ENCODE peak calls at places on chromosomes 13 and 19, in nine cellular contexts. One of them, this sample, is unnamed.

GRCh38 chr19:8304841-8305621 is 3.1 kb downstream of the CD320 start:
- DNase-seq in mesendoderm: peak
- DNase-seq in ascending aorta: no peak
- DNase-seq in H9: peak
- DNase-seq in heart right ventricle: peak
- DNase-seq in coronary artery: no peak
- DNase-seq in CD8-positive, alpha-beta T cell: peak
- DNase-seq in fibroblast of lung: no peak
- DNase-seq in psoas muscle: no peak
- DNase-seq in this sample: peak

GRCh38 chr13:99985243-99985874 is 3.8 kb downstream of the ZIC2 start:
- DNase-seq in mesendoderm: peak
- DNase-seq in ascending aorta: no peak
- DNase-seq in H9: peak
- DNase-seq in heart right ventricle: no peak
- DNase-seq in coronary artery: no peak
- DNase-seq in CD8-positive, alpha-beta T cell: no peak
- DNase-seq in fibroblast of lung: no peak
- DNase-seq in psoas muscle: no peak
- DNase-seq in this sample: peak

GRCh38 chr19:35130761-35131720 is 3.8 kb downstream of the LGI4 start:
- DNase-seq in mesendoderm: no peak
- DNase-seq in ascending aorta: no peak
- DNase-seq in H9: no peak
- DNase-seq in heart right ventricle: no peak
- DNase-seq in coronary artery: no peak
- DNase-seq in CD8-positive, alpha-beta T cell: no peak
- DNase-seq in fibroblast of lung: no peak
- DNase-seq in psoas muscle: no peak
- DNase-seq in this sample: no peak

GRCh38 chr19:45645068-45645630 is 6.0 kb upstream of the EML2 start:
- DNase-seq in mesendoderm: no peak
- DNase-seq in ascending aorta: no peak
- DNase-seq in H9: no peak
- DNase-seq in heart right ventricle: no peak
- DNase-seq in coronary artery: no peak
- DNase-seq in CD8-positive, alpha-beta T cell: no peak
- DNase-seq in fibroblast of lung: no peak
- DNase-seq in psoas muscle: no peak
- DNase-seq in this sample: no peak

GRCh38 chr19:38898788-38899446 is 501 bp downstream of the SIRT2 start:
- DNase-seq in mesendoderm: peak
- DNase-seq in ascending aorta: no peak
- DNase-seq in H9: no peak
- DNase-seq in heart right ventricle: no peak
- DNase-seq in coronary artery: no peak
- DNase-seq in CD8-positive, alpha-beta T cell: no peak
- DNase-seq in fibroblast of lung: peak
- DNase-seq in psoas muscle: no peak
- DNase-seq in this sample: no peak

GRCh38 chr13:85347251-85347650 is 452.0 kb downstream of the SLITRK6 start:
- DNase-seq in mesendoderm: no peak
- DNase-seq in ascending aorta: no peak
- DNase-seq in H9: no peak
- DNase-seq in heart right ventricle: no peak
- DNase-seq in coronary artery: no peak
- DNase-seq in CD8-positive, alpha-beta T cell: no peak
- DNase-seq in fibroblast of lung: peak
- DNase-seq in psoas muscle: no peak
- DNase-seq in this sample: no peak

GRCh38 chr13:26400545-26400944 is 146.6 kb downstream of the CDK8 start:
- DNase-seq in mesendoderm: no peak
- DNase-seq in ascending aorta: no peak
- DNase-seq in H9: no peak
- DNase-seq in heart right ventricle: no peak
- DNase-seq in coronary artery: no peak
- DNase-seq in CD8-positive, alpha-beta T cell: no peak
- DNase-seq in fibroblast of lung: no peak
- DNase-seq in psoas muscle: no peak
- DNase-seq in this sample: no peak

GRCh38 chr13:76884167-76884566 is 2.0 kb downstream of the KCTD12 start:
- DNase-seq in mesendoderm: peak
- DNase-seq in ascending aorta: no peak
- DNase-seq in H9: peak
- DNase-seq in heart right ventricle: peak
- DNase-seq in coronary artery: no peak
- DNase-seq in CD8-positive, alpha-beta T cell: no peak
- DNase-seq in fibroblast of lung: peak
- DNase-seq in psoas muscle: peak
- DNase-seq in this sample: peak

GRCh38 chr19:13172335-13173128 is 22.3 kb downstream of the IER2 start:
- DNase-seq in mesendoderm: no peak
- DNase-seq in ascending aorta: peak
- DNase-seq in H9: no peak
- DNase-seq in heart right ventricle: peak
- DNase-seq in coronary artery: peak
- DNase-seq in CD8-positive, alpha-beta T cell: peak
- DNase-seq in fibroblast of lung: peak
- DNase-seq in psoas muscle: peak
- DNase-seq in this sample: no peak
- H3K27ac ChIP-seq in mesendoderm: no peak
- H3K27ac ChIP-seq in ascending aorta: peak
- H3K27ac ChIP-seq in H9: no peak
- H3K27ac ChIP-seq in heart right ventricle: no peak
- H3K27ac ChIP-seq in coronary artery: peak
- H3K27ac ChIP-seq in CD8-positive, alpha-beta T cell: peak
- H3K27ac ChIP-seq in fibroblast of lung: peak
- H3K27ac ChIP-seq in psoas muscle: peak
- H3K27ac ChIP-seq in this sample: no peak

GRCh38 chr13:46604226-46604968 is 51.4 kb downstream of the LRCH1 start:
- DNase-seq in mesendoderm: peak
- DNase-seq in ascending aorta: no peak
- DNase-seq in H9: no peak
- DNase-seq in heart right ventricle: no peak
- DNase-seq in coronary artery: no peak
- DNase-seq in CD8-positive, alpha-beta T cell: no peak
- DNase-seq in fibroblast of lung: no peak
- DNase-seq in psoas muscle: no peak
- DNase-seq in this sample: no peak

GRCh38 chr13:46607768-46608553 is 55.0 kb downstream of the LRCH1 start:
- DNase-seq in mesendoderm: no peak
- DNase-seq in ascending aorta: no peak
- DNase-seq in H9: no peak
- DNase-seq in heart right ventricle: no peak
- DNase-seq in coronary artery: no peak
- DNase-seq in CD8-positive, alpha-beta T cell: no peak
- DNase-seq in fibroblast of lung: no peak
- DNase-seq in psoas muscle: no peak
- DNase-seq in this sample: no peak

GRCh38 chr13:46606915-46607413 is 54.0 kb downstream of the LRCH1 start:
- DNase-seq in mesendoderm: peak
- DNase-seq in ascending aorta: no peak
- DNase-seq in H9: no peak
- DNase-seq in heart right ventricle: no peak
- DNase-seq in coronary artery: no peak
- DNase-seq in CD8-positive, alpha-beta T cell: no peak
- DNase-seq in fibroblast of lung: no peak
- DNase-seq in psoas muscle: no peak
- DNase-seq in this sample: no peak

GRCh38 chr13:46605089-46605488 is 52.1 kb downstream of the LRCH1 start:
- DNase-seq in mesendoderm: no peak
- DNase-seq in ascending aorta: no peak
- DNase-seq in H9: no peak
- DNase-seq in heart right ventricle: no peak
- DNase-seq in coronary artery: no peak
- DNase-seq in CD8-positive, alpha-beta T cell: no peak
- DNase-seq in fibroblast of lung: no peak
- DNase-seq in psoas muscle: no peak
- DNase-seq in this sample: no peak

DNA sequence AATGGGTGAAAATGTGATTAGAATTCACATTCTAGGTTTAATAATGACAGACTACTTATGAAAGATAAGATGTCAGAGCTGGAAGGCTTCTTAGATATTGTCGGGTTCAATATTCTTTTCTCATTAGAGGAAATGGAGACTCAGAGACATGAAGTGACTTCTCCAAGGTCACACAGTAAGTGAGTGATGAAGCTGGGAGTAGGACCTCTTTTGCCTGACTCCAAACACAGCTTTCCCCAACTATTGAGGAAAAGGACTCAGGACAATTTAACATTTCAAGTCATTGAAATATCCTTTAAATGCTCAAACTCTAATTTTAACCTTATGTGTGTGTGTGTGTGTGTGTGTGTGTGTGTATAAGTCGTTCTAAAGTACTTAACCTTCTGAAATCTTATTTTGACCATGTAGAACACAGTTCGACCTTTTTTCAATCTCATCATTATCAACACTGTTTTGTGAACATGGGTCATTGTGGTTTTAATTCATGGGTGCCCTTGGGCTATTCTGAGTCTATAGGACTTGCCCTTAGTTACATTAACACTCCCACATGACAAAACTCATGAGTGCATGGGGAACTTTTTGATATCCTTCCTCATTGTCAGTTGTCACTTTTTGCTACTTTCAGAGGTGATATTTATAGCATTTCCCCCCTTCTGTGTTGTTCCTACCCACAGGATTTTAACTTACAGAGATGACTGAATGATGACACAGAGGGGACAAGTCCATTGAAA is 53.0 kb downstream of the LRCH1 start:
- DNase-seq in mesendoderm: no peak
- DNase-seq in ascending aorta: no peak
- DNase-seq in H9: no peak
- DNase-seq in heart right ventricle: no peak
- DNase-seq in coronary artery: no peak
- DNase-seq in CD8-positive, alpha-beta T cell: no peak
- DNase-seq in fibroblast of lung: no peak
- DNase-seq in psoas muscle: no peak
- DNase-seq in this sample: no peak
- H3K27ac ChIP-seq in mesendoderm: no peak
- H3K27ac ChIP-seq in ascending aorta: peak
- H3K27ac ChIP-seq in H9: no peak
- H3K27ac ChIP-seq in heart right ventricle: no peak
- H3K27ac ChIP-seq in coronary artery: peak
- H3K27ac ChIP-seq in CD8-positive, alpha-beta T cell: no peak
- H3K27ac ChIP-seq in fibroblast of lung: no peak
- H3K27ac ChIP-seq in psoas muscle: no peak
- H3K27ac ChIP-seq in this sample: no peak

DNA sequence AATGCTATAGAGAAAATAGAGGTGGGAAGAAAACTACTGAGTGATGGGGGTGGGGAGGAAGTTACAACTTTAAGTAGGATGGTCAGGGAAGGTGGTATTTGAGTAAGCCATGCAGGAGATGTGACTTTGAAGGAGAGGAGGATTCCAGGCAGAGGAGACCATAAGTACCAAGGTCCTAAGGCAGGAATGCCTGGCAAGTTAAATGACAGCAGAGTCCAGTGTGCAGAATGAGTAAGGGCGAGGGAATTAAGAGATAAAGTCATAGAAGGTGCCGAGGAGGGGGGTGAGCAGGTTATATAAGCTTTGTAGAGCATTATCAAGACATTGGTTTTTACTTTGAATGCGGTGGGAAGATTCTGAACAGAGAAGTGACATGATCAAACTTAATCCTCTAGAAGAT is 43.2 kb upstream of the WDFY2 start:
- DNase-seq in mesendoderm: no peak
- DNase-seq in ascending aorta: no peak
- DNase-seq in H9: no peak
- DNase-seq in heart right ventricle: no peak
- DNase-seq in coronary artery: no peak
- DNase-seq in CD8-positive, alpha-beta T cell: no peak
- DNase-seq in fibroblast of lung: no peak
- DNase-seq in psoas muscle: no peak
- DNase-seq in this sample: no peak
- H3K27ac ChIP-seq in mesendoderm: no peak
- H3K27ac ChIP-seq in ascending aorta: no peak
- H3K27ac ChIP-seq in H9: no peak
- H3K27ac ChIP-seq in heart right ventricle: no peak
- H3K27ac ChIP-seq in coronary artery: no peak
- H3K27ac ChIP-seq in CD8-positive, alpha-beta T cell: no peak
- H3K27ac ChIP-seq in fibroblast of lung: no peak
- H3K27ac ChIP-seq in psoas muscle: no peak
- H3K27ac ChIP-seq in this sample: no peak

GRCh38 chr13:73938375-73939070 is 195.7 kb downstream of the KLF12 start:
- DNase-seq in mesendoderm: peak
- DNase-seq in ascending aorta: no peak
- DNase-seq in H9: no peak
- DNase-seq in heart right ventricle: no peak
- DNase-seq in coronary artery: no peak
- DNase-seq in CD8-positive, alpha-beta T cell: no peak
- DNase-seq in fibroblast of lung: peak
- DNase-seq in psoas muscle: no peak
- DNase-seq in this sample: peak
- H3K27ac ChIP-seq in mesendoderm: no peak
- H3K27ac ChIP-seq in ascending aorta: no peak
- H3K27ac ChIP-seq in H9: no peak
- H3K27ac ChIP-seq in heart right ventricle: no peak
- H3K27ac ChIP-seq in coronary artery: no peak
- H3K27ac ChIP-seq in CD8-positive, alpha-beta T cell: no peak
- H3K27ac ChIP-seq in fibroblast of lung: peak
- H3K27ac ChIP-seq in psoas muscle: no peak
- H3K27ac ChIP-seq in this sample: no peak

This sample was measured in endodermal cell.